ENCODE peak calls at places on chromosome 3, in ten cellular contexts. C, H, O, Y, R, Z, P, A, N and G are unnamed samples. For H3K4me1, the result is how much of the 10 kb centered on the place peaks cover.

GRCh38 chr3:88732211-88732610 is 375.2 kb upstream of the EPHA3 start:
- DNase-seq in C (peak), H (no peak), O (no peak), Y (no peak), R (no peak), Z (no peak), P (no peak), A (no peak), N (no peak), G (no peak)

GRCh38 chr3:113008117-113008516 is 17.3 kb downstream of the GTPBP8 start:
- DNase-seq in C (no peak), H (no peak), O (no peak), Y (no peak), R (no peak), Z (no peak), P (no peak), A (no peak), N (no peak), G (no peak)

GRCh38 chr3:14414841-14415464 is 12.5 kb downstream of the SLC6A6 start:
- DNase-seq in C (no peak), H (no peak), O (no peak), Y (no peak), R (no peak), Z (no peak), P (no peak), A (no peak), N (no peak), G (no peak)

GRCh38 chr3:134793562-134793961 is 1.5 kb upstream of the EPHB1 start:
- DNase-seq in C (no peak), H (no peak), O (no peak), Y (no peak), R (no peak), Z (no peak), P (no peak), A (no peak), N (no peak), G (no peak)

GRCh38 chr3:192011137-192011536 is 550.2 kb downstream of the PYDC2 start:
- DNase-seq in C (no peak), H (no peak), O (no peak), Y (no peak), R (no peak), Z (no peak), P (no peak), A (no peak), N (no peak), G (no peak)

GRCh38 chr3:149277338-149277813 is 55.7 kb upstream of the CP start:
- DNase-seq in C (no peak), H (no peak), O (no peak), Y (no peak), R (no peak), Z (no peak), P (no peak), A (no peak), N (no peak), G (no peak)

GRCh38 chr3:48470286-48470685 is 23.7 kb downstream of the ATRIP start:
- DNase-seq in C (no peak), H (no peak), O (no peak), Y (no peak), R (no peak), Z (peak), P (no peak), A (no peak), N (no peak), G (no peak)

GRCh38 chr3:144821583-144821982 is 850.0 kb downstream of the DIPK2A start:
- DNase-seq in C (no peak), H (no peak), O (no peak), Y (no peak), R (no peak), Z (no peak), P (no peak), A (no peak), N (no peak), G (no peak)

GRCh38 chr3:116586285-116586944 is 123.2 kb upstream of the TUSC7 start:
- DNase-seq in C (no peak), H (no peak), O (no peak), Y (no peak), R (no peak), Z (no peak), P (no peak), A (no peak), N (no peak), G (no peak)

GRCh38 chr3:193640728-193641127 is 47.7 kb downstream of the OPA1 start:
- DNase-seq in C (no peak), H (no peak), O (no peak), Y (no peak), R (no peak), Z (no peak), P (no peak), A (no peak), N (no peak), G (no peak)

GRCh38 chr3:100492059-100492809 is at the start of gene TMEM45A:
- DNase-seq in C (peak), H (peak), O (peak), Y (peak), R (peak), Z (peak), P (peak), A (peak), N (peak), G (peak)
- TF ChIP-seq POLR2A in C (peak), H (no peak), O (no peak), Y (no peak), R (peak), Z (peak), P (peak), A (peak), N (peak), G (peak)

GRCh38 chr3:13006216-13006990 is 66.8 kb downstream of the IQSEC1 start:
- DNase-seq in C (no peak), H (no peak), O (no peak), Y (peak), R (no peak), Z (no peak), P (no peak), A (no peak), N (no peak), G (no peak)
- H3K4me1 ChIP-seq in C (under half), H (under half), O (under half), Y (under half), R (under half), Z (under half), P (under half), A (under half), N (under half), G (under half)

GRCh38 chr3:127547761-127548605 is 42.5 kb downstream of the TPRA1 start:
- DNase-seq in C (peak), H (no peak), O (peak), Y (peak), R (peak), Z (peak), P (peak), A (peak), N (peak), G (peak)
- TF ChIP-seq POLR2A in C (no peak), H (no peak), O (peak), Y (no peak), R (no peak), Z (no peak), P (no peak), A (peak), N (no peak), G (no peak)

DNA sequence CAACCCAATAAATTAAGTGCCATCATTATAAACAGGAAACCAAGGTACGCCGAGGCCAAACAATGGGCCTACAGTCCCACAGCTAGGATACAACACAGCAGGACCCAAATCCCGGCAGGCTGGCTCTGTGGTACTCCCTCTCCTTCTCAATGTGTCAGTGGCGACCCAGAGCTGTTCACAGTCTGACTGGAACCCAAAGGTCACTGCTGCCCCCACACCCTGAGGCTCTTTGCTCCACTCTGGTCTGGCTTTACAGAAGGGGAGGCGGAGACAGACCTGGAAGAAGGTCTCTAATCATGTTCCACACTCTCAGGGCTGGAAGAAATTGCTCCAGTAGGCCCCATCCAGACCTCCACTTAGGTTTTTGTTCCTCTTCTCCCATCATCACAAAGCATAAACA is 48.5 kb upstream of the LMCD1 start:
- DNase-seq in C (no peak), H (no peak), O (no peak), Y (no peak), R (no peak), Z (no peak), P (no peak), A (no peak), N (no peak), G (no peak)
- H3K4me1 ChIP-seq in C (under half), H (under half), O (under half), Y (under half), R (under half), Z (under half), P (under half), A (under half), N (under half), G (under half)